ENCODE peak calls at places on chromosomes 1 and 21, in eight cellular contexts. N, M, R, A, O, B, J and I are unnamed samples.

GRCh38 chr1:96559707-96560588 is 161.6 kb upstream of the PTBP2 start:
- DNase-seq in N (no peak), M (no peak), R (no peak), A (no peak), O (peak), B (no peak), J (no peak), I (no peak)

GRCh38 chr21:38989097-38989744 is 183.5 kb downstream of the ETS2 start:
- DNase-seq in N (no peak), M (no peak), R (no peak), A (no peak), O (no peak), B (no peak), J (no peak), I (no peak)

GRCh38 chr1:51417496-51418383 is 87.4 kb upstream of the TTC39A start:
- DNase-seq in N (no peak), M (no peak), R (no peak), A (no peak), O (no peak), B (no peak), J (no peak), I (no peak)

GRCh38 chr1:221532071-221532755 is 209.7 kb downstream of the DUSP10 start:
- DNase-seq in N (no peak), M (no peak), R (no peak), A (no peak), O (no peak), B (no peak), J (no peak), I (no peak)

GRCh38 chr1:174399211-174399610 is 48.6 kb upstream of the GPR52 start:
- DNase-seq in N (no peak), M (no peak), R (no peak), A (no peak), O (no peak), B (no peak), J (no peak), I (no peak)

GRCh38 chr1:50975436-50975835 is 5.4 kb downstream of the CDKN2C start:
- DNase-seq in N (no peak), M (no peak), R (no peak), A (no peak), O (no peak), B (no peak), J (no peak), I (no peak)

GRCh38 chr1:55275151-55275748 is 60.1 kb upstream of the USP24 start:
- DNase-seq in N (no peak), M (no peak), R (no peak), A (no peak), O (no peak), B (no peak), J (no peak), I (no peak)

GRCh38 chr21:45154511-45155508 is 80.4 kb downstream of the ADARB1 start:
- DNase-seq in N (no peak), M (no peak), R (no peak), A (peak), O (no peak), B (no peak), J (no peak), I (peak)

GRCh38 chr21:46498335-46499050 is 39.8 kb downstream of the DIP2A start:
- DNase-seq in N (no peak), M (no peak), R (no peak), A (no peak), O (no peak), B (no peak), J (no peak), I (no peak)

GRCh38 chr1:161379071-161379470 is 11.4 kb upstream of the CFAP126 start:
- DNase-seq in N (no peak), M (no peak), R (no peak), A (peak), O (no peak), B (no peak), J (no peak), I (no peak)

GRCh38 chr21:38930065-38930464 is 124.3 kb downstream of the ETS2 start:
- DNase-seq in N (no peak), M (no peak), R (no peak), A (no peak), O (no peak), B (no peak), J (no peak), I (no peak)

GRCh38 chr1:4171480-4172450 is 271.7 kb upstream of the C1orf174 start:
- DNase-seq in N (no peak), M (no peak), R (no peak), A (peak), O (no peak), B (no peak), J (peak), I (peak)